ENCODE peak calls at places on chromosome 11, in five cellular contexts. One of them, this sample, is unnamed.

GRCh38 chr11:19345519-19345847 is 104.7 kb upstream of the E2F8 start:
- DNase-seq in cardiac muscle cell: peak
- DNase-seq in central memory CD4-positive, alpha-beta T cell: no peak
- DNase-seq in stimulated activated CD4-positive, alpha-beta T cell treated with anti-CD3 and anti-CD28 coated beads, TNF-alpha, amount 100 ng/mL, for 24 hours: no peak
- DNase-seq in epithelial cell of esophagus: no peak
- DNase-seq in this sample: no peak

GRCh38 chr11:19978668-19979518 is 181.4 kb downstream of the DBX1 start:
- DNase-seq in epithelial cell of esophagus: peak
- DNase-seq in stimulated activated CD4-positive, alpha-beta T cell treated with anti-CD3 and anti-CD28 coated beads, TNF-alpha, amount 100 ng/mL, for 24 hours: no peak
- DNase-seq in central memory CD4-positive, alpha-beta T cell: no peak
- DNase-seq in cardiac muscle cell: peak
- DNase-seq in this sample: no peak

GRCh38 chr11:115194798-115195101 is 309.5 kb downstream of the CADM1 start:
- DNase-seq in central memory CD4-positive, alpha-beta T cell: no peak
- DNase-seq in epithelial cell of esophagus: no peak
- DNase-seq in cardiac muscle cell: no peak
- DNase-seq in stimulated activated CD4-positive, alpha-beta T cell treated with anti-CD3 and anti-CD28 coated beads, TNF-alpha, amount 100 ng/mL, for 24 hours: no peak
- DNase-seq in this sample: no peak

GRCh38 chr11:64342869-64343739 is 3.1 kb downstream of the CCDC88B start:
- DNase-seq in epithelial cell of esophagus: no peak
- DNase-seq in central memory CD4-positive, alpha-beta T cell: no peak
- DNase-seq in stimulated activated CD4-positive, alpha-beta T cell treated with anti-CD3 and anti-CD28 coated beads, TNF-alpha, amount 100 ng/mL, for 24 hours: no peak
- DNase-seq in cardiac muscle cell: no peak
- DNase-seq in this sample: no peak

GRCh38 chr11:113667801-113668200 is 38.3 kb downstream of the TMPRSS5 start:
- DNase-seq in cardiac muscle cell: no peak
- DNase-seq in stimulated activated CD4-positive, alpha-beta T cell treated with anti-CD3 and anti-CD28 coated beads, TNF-alpha, amount 100 ng/mL, for 24 hours: no peak
- DNase-seq in epithelial cell of esophagus: no peak
- DNase-seq in central memory CD4-positive, alpha-beta T cell: no peak
- DNase-seq in this sample: no peak

GRCh38 chr11:71456831-71457230 is 3.8 kb downstream of the NADSYN1 start:
- DNase-seq in central memory CD4-positive, alpha-beta T cell: no peak
- DNase-seq in stimulated activated CD4-positive, alpha-beta T cell treated with anti-CD3 and anti-CD28 coated beads, TNF-alpha, amount 100 ng/mL, for 24 hours: no peak
- DNase-seq in cardiac muscle cell: no peak
- DNase-seq in epithelial cell of esophagus: no peak
- DNase-seq in this sample: no peak

GRCh38 chr11:64870176-64870892 is 8.1 kb downstream of the EHD1 start:
- DNase-seq in central memory CD4-positive, alpha-beta T cell: no peak
- DNase-seq in epithelial cell of esophagus: peak
- DNase-seq in cardiac muscle cell: peak
- DNase-seq in stimulated activated CD4-positive, alpha-beta T cell treated with anti-CD3 and anti-CD28 coated beads, TNF-alpha, amount 100 ng/mL, for 24 hours: no peak
- DNase-seq in this sample: no peak

GRCh38 chr11:62001450-62002178 is 34.2 kb upstream of the FTH1 start:
- DNase-seq in central memory CD4-positive, alpha-beta T cell: no peak
- DNase-seq in cardiac muscle cell: peak
- DNase-seq in stimulated activated CD4-positive, alpha-beta T cell treated with anti-CD3 and anti-CD28 coated beads, TNF-alpha, amount 100 ng/mL, for 24 hours: no peak
- DNase-seq in epithelial cell of esophagus: no peak
- DNase-seq in this sample: no peak

GRCh38 chr11:64747961-64748715 is 4.2 kb upstream of the RASGRP2 start:
- DNase-seq in cardiac muscle cell: peak
- DNase-seq in epithelial cell of esophagus: peak
- DNase-seq in stimulated activated CD4-positive, alpha-beta T cell treated with anti-CD3 and anti-CD28 coated beads, TNF-alpha, amount 100 ng/mL, for 24 hours: no peak
- DNase-seq in central memory CD4-positive, alpha-beta T cell: no peak
- DNase-seq in this sample: no peak

GRCh38 chr11:75288846-75289760 is 48.5 kb downstream of the TPBGL start:
- DNase-seq in cardiac muscle cell: no peak
- DNase-seq in central memory CD4-positive, alpha-beta T cell: no peak
- DNase-seq in epithelial cell of esophagus: no peak
- DNase-seq in stimulated activated CD4-positive, alpha-beta T cell treated with anti-CD3 and anti-CD28 coated beads, TNF-alpha, amount 100 ng/mL, for 24 hours: no peak
- DNase-seq in this sample: peak

This sample was measured in globus pallidus.